ENCODE peak calls at places on chromosomes 16 and 17, in eight cellular contexts. R is fibroblast of lung, A is sigmoid colon, S is cardiac muscle cell, Z is upper lobe of right lung, G is heart left ventricle, F is brain microvascular endothelial cell, I is stomach. B is an unnamed sample.

GRCh38 chr17:9240659-9241370 is 219.5 kb downstream of the NTN1 start:
- DNase-seq in F (peak; percentile 24), S (peak; percentile 89), Z (no peak), A (peak; percentile 93), G (peak; percentile 92), I (peak; percentile 47), R (peak; percentile 42), B (no peak)

GRCh38 chr17:79221597-79221996 is 147.0 kb downstream of the ENGASE start:
- DNase-seq in F (no peak), S (no peak), I (no peak), R (no peak), A (no peak), G (no peak), Z (no peak), B (no peak)

GRCh38 chr17:50582741-50583140 is 22.2 kb downstream of the CACNA1G start:
- DNase-seq in F (no peak), I (no peak), R (no peak), S (peak; percentile 72), A (no peak), G (peak; percentile 44), Z (no peak), B (no peak)

GRCh38 chr17:70357196-70357595 is 187.9 kb downstream of the KCNJ2 start:
- DNase-seq in F (no peak), Z (no peak), A (no peak), I (no peak), S (no peak), G (no peak), R (peak; percentile 74), B (no peak)

GRCh38 chr16:66408181-66409048 is 18.7 kb upstream of the BEAN1 start:
- DNase-seq in R (peak; percentile 88), G (peak; percentile 36), Z (no peak), S (peak; percentile 90), A (no peak), F (peak; percentile 77), I (no peak), B (peak; percentile 44)

GRCh38 chr16:12646490-12647274 is 157.0 kb downstream of the CPPED1 start:
- DNase-seq in G (no peak), Z (no peak), S (no peak), A (no peak), I (peak; percentile 63), R (peak; percentile 10), F (peak; percentile 42), B (no peak)

GRCh38 chr17:4968166-4968915 is 724 bp upstream of the SPAG7 start:
- DNase-seq in Z (peak; percentile 73), A (no peak), S (peak; percentile 34), I (no peak), G (no peak), R (no peak), F (no peak), B (peak; percentile 43)

GRCh38 chr16:86288716-86289294 is 221.5 kb upstream of the FOXF1 start:
- DNase-seq in Z (no peak), I (no peak), F (no peak), A (no peak), G (no peak), R (no peak), S (no peak), B (no peak)

GRCh38 chr17:79174193-79174765 is 99.7 kb downstream of the ENGASE start:
- DNase-seq in G (no peak), F (no peak), R (no peak), A (no peak), Z (no peak), S (no peak), I (no peak), B (no peak)

GRCh38 chr17:66833201-66833600 is 1.7 kb upstream of the CACNG5 start:
- DNase-seq in S (no peak), A (peak; percentile 44), I (no peak), R (no peak), Z (no peak), G (no peak), F (no peak), B (no peak)

GRCh38 chr16:80824623-80825364 is 20.4 kb upstream of the CDYL2 start:
- DNase-seq in R (peak; percentile 53), A (no peak), S (peak; percentile 56), F (peak; percentile 66), I (peak; percentile 39), Z (no peak), G (no peak), B (peak; percentile 9)

GRCh38 chr17:42617956-42618431 is 8.5 kb downstream of the TUBG1 start:
- DNase-seq in G (no peak), R (no peak), A (no peak), F (no peak), I (no peak), S (no peak), Z (no peak), B (peak; percentile 56)

GRCh38 chr17:27535975-27536374 is 79.7 kb downstream of the KSR1 start:
- DNase-seq in F (no peak), I (no peak), A (no peak), R (peak; percentile 56), G (no peak), S (no peak), Z (peak; percentile 49), B (no peak)

GRCh38 chr16:77569406-77569805 is 134.6 kb upstream of the ADAMTS18 start:
- DNase-seq in F (peak; percentile 35), Z (no peak), A (no peak), R (no peak), G (no peak), S (no peak), I (no peak), B (no peak)

GRCh38 chr16:6132121-6132520 is 1034.5 kb upstream of the EEF2KMT start:
- DNase-seq in S (no peak), A (no peak), F (no peak), Z (no peak), I (no peak), R (peak; percentile 43), G (no peak), B (no peak)

GRCh38 chr16:74465281-74465680 is 44.0 kb upstream of the CLEC18B start:
- DNase-seq in R (no peak), S (no peak), F (no peak), G (no peak), I (no peak), Z (no peak), A (no peak), B (no peak)

GRCh38 chr16:70713781-70714180 is 27.9 kb upstream of the MTSS2 start:
- DNase-seq in R (no peak), Z (no peak), G (no peak), F (no peak), A (no peak), I (no peak), S (no peak), B (peak; percentile 75)

GRCh38 chr16:72637306-72637705 is 410.6 kb downstream of the ZFHX3 start:
- DNase-seq in S (no peak), R (peak; percentile 74), F (peak; percentile 64), A (no peak), G (no peak), Z (no peak), I (no peak), B (no peak)

GRCh38 chr16:57357330-57358151 is 1.0 kb upstream of the CCL22 start:
- DNase-seq in R (no peak), A (no peak), G (no peak), I (peak; percentile 20), F (no peak), Z (no peak), S (no peak), B (no peak)

GRCh38 chr16:87701066-87701425 is 64.7 kb downstream of the KLHDC4 start:
- DNase-seq in S (no peak), R (no peak), A (no peak), I (no peak), Z (no peak), G (no peak), F (no peak), B (no peak)

GRCh38 chr16:2981177-2981898 is 1.1 kb upstream of the PKMYT1 start:
- DNase-seq in A (no peak), I (no peak), Z (no peak), S (peak; percentile 27), R (no peak), F (no peak), G (no peak), B (no peak)
- H3K4me3 ChIP-seq in A (no peak overlapping the region), I (peak overlapping the region; percentile 70), Z (peak overlapping the region; percentile 84), S (no peak overlapping the region), R (peak overlapping the region; percentile 80), F (no peak overlapping the region), G (peak overlapping the region; percentile 90), B (no peak overlapping the region)

DNA sequence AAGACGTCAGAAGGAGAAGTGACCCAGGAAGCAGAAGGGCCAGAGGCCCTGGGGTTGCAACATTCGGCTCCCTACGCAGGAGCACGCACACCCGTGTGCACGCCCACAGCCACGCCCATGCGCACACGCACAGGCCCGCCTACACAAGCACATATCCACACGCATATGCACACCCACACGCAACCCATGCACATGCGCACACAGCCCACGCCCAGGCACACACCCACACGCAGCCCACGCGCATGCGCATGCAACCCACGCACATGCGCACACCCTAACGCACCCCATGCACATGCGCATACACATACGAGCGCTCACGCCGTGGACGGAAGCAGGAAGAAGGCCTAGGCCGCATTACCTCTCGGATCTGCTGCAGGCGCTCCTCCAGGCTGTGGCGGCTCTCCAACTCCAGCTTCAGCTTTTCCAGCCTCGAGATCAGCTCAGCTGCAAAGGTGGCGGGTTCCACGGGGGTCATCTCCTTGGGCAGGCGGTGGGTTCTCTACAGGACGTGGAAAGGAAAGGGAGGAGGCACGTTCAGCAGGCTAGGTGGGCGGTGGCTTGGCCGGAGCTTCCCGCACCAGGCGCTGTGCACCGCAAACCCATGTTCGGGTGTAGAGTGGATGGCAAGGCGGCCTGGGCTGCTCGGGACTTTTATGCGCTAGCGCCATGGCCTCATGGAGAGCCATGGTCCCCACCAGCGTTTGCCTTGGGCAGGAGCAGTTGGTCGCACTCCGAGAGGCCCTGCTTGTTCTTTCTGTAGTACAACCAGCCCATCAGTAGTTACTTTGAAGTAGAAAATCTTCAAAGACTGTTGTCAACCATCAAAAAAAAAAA is 23.4 kb downstream of the AXIN2 start:
- DNase-seq in Z (no peak), S (no peak), I (no peak), A (no peak), G (no peak), R (no peak), F (no peak), B (no peak)
- H3K36me3 ChIP-seq in Z (peaks cover 78% of the 10 kb centered on the region), S (peaks cover 67% of the 10 kb centered on the region), I (peaks cover 80% of the 10 kb centered on the region), A (peaks cover 48% of the 10 kb centered on the region), G (peaks cover 64% of the 10 kb centered on the region), R (no peaks in the 10 kb centered on the region), F (no peaks in the 10 kb centered on the region), B (no peaks in the 10 kb centered on the region)

DNA sequence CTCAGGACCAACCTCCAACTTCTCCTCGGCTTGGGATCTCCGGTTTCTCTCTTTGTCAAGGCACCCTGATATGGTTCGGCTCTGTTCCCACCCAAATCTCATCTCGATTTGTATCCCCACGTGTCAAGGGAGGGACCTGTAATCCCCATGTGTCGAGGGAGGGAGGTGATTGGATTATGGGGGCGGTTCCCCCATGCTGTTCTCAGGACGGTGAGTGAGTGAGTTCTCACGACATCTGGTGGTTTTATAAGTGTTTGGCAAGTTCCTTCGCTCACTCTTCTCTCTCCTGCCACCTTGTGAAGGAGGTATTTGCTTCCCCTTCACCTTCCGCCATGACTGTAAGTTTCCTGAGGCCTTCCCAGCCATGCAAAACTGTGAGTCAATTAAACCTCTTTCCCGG is 117.9 kb downstream of the SEC14L1 start:
- DNase-seq in R (no peak), F (no peak), G (no peak), I (no peak), Z (no peak), S (no peak), A (no peak), B (no peak)
- TF ChIP-seq CTCF in R (no peak), F (no peak), G (no peak), I (no peak), Z (no peak), S (no peak), A (no peak), B (no peak)

DNA sequence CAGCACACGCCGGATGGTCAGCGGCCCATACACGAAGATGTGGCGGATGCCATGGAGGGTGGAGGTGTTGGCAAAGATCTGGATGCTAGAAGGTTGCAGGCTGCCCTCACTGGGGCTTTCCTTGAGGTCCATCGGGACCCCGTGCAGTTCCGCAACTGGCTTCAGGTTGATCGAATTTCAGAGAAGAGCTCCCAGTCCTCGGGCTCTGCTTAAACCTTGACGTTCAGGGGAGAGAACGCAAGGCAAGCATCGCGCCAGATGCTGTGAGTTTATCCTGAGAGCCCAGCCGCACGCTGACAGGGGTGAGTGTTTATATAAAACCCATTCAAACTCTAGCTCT is 98.7 kb upstream of the CCL2 start:
- DNase-seq in G (no peak), I (no peak), R (no peak), A (no peak), Z (no peak), S (no peak), F (no peak), B (no peak)
- H3K4me3 ChIP-seq in G (no peak overlapping the region), I (no peak overlapping the region), R (no peak overlapping the region), A (no peak overlapping the region), Z (no peak overlapping the region), S (no peak overlapping the region), F (no peak overlapping the region), B (no peak overlapping the region)

B was measured in BE2C.